ENCODE peak calls at places on chromosomes 16 and 17, in five cellular contexts. P, Q, L, J and Z are unnamed samples.

GRCh38 chr17:16026895-16027294 is 27.3 kb downstream of the TTC19 start:
- DNase-seq in P (no peak), Q (no peak), L (no peak), J (no peak), Z (no peak)

GRCh38 chr17:28861393-28862203 is 6.8 kb downstream of the ERAL1 start:
- DNase-seq in P (no peak), Q (no peak), L (no peak), J (no peak), Z (no peak)

GRCh38 chr17:36755586-36755985 is 154.2 kb downstream of the MRM1 start:
- DNase-seq in P (no peak), Q (no peak), L (peak), J (no peak), Z (peak)

GRCh38 chr16:64437706-64438329 is 684.0 kb downstream of the CDH11 start:
- DNase-seq in P (no peak), Q (no peak), L (no peak), J (no peak), Z (no peak)

GRCh38 chr16:75192606-75193264 is 14.2 kb downstream of the CTRB2 start:
- DNase-seq in P (no peak), Q (no peak), L (no peak), J (no peak), Z (no peak)

GRCh38 chr17:57566724-57567123 is 178.4 kb downstream of the CCDC182 start:
- DNase-seq in P (no peak), Q (no peak), L (no peak), J (no peak), Z (no peak)

GRCh38 chr16:23803591-23804123 is 32.1 kb upstream of the PRKCB start:
- DNase-seq in P (peak), Q (peak), L (peak), J (peak), Z (peak)

GRCh38 chr16:86823895-86824671 is 245.7 kb downstream of the FOXL1 start:
- DNase-seq in P (peak), Q (peak), L (peak), J (no peak), Z (no peak)

GRCh38 chr16:46658925-46659324 is 30.1 kb downstream of the VPS35 start:
- DNase-seq in P (no peak), Q (peak), L (no peak), J (no peak), Z (peak)

GRCh38 chr16:57985204-57986121 is 14.5 kb upstream of the CNGB1 start:
- DNase-seq in P (no peak), Q (no peak), L (no peak), J (no peak), Z (peak)

GRCh38 chr16:2752850-2753522 is 548 bp downstream of the SRRM2 start:
- DNase-seq in P (peak), Q (peak), L (peak), J (peak), Z (peak)

GRCh38 chr17:78129385-78130079 is 977 bp upstream of the TMC6 start:
- DNase-seq in P (no peak), Q (no peak), L (no peak), J (no peak), Z (no peak)

GRCh38 chr17:38844261-38844757 is 9.2 kb downstream of the RPL23 start:
- DNase-seq in P (no peak), Q (no peak), L (no peak), J (peak), Z (no peak)

GRCh38 chr17:28827672-28828071 is 14.9 kb downstream of the FAM222B start:
- DNase-seq in P (no peak), Q (no peak), L (no peak), J (no peak), Z (no peak)

GRCh38 chr17:76034433-76035185 is 7.5 kb upstream of the EVPL start:
- DNase-seq in P (no peak), Q (no peak), L (no peak), J (no peak), Z (no peak)
- TF ChIP-seq CTCF in P (no peak), Q (no peak), L (no peak), J (no peak), Z (no peak)

GRCh38 chr17:51643702-51644490 is 383.6 kb downstream of the UTP18 start:
- DNase-seq in P (no peak), Q (no peak), L (no peak), J (no peak), Z (no peak)

GRCh38 chr17:51638909-51639308 is 378.6 kb downstream of the UTP18 start:
- DNase-seq in P (no peak), Q (no peak), L (no peak), J (no peak), Z (no peak)

GRCh38 chr17:51636291-51636690 is 375.9 kb downstream of the UTP18 start:
- DNase-seq in P (no peak), Q (no peak), L (no peak), J (no peak), Z (no peak)

GRCh38 chr17:51641999-51642398 is 381.7 kb downstream of the UTP18 start:
- DNase-seq in P (no peak), Q (no peak), L (no peak), J (no peak), Z (no peak)

DNA sequence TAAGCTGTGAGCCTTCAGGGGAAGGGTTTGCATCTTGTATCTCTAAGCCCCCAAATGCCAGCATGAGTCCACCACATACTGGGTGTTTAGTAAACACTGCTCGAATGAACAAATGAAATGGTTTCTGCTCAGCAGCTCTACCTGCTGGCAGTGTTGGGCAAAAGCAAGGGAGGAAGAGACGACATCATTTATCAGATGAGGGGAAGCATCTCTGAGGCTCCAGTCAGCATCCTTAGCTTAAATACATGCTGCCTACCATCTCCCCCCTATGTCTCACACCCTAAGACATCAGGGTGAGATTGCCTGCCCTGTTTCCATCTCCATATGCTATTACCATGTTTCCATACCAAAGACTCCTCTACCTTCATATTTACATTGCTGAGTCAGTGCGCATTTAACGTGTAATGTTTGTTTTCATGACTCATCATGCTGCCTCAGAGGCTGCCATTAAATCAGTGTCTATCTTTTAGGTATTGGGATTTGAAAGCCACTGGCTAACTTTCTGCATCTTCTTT is 379.8 kb downstream of the UTP18 start:
- DNase-seq in P (no peak), Q (no peak), L (no peak), J (no peak), Z (peak)
- TF ChIP-seq CTCF in P (no peak), Q (no peak), L (no peak), J (no peak), Z (peak)

GRCh38 chr17:72387487-72387886 is 266.7 kb downstream of the SOX9 start:
- DNase-seq in P (peak), Q (no peak), L (peak), J (no peak), Z (no peak)

GRCh38 chr17:72387969-72388368 is 267.1 kb downstream of the SOX9 start:
- DNase-seq in P (peak), Q (no peak), L (no peak), J (no peak), Z (no peak)

GRCh38 chr17:72386619-72387237 is 265.9 kb downstream of the SOX9 start:
- DNase-seq in P (no peak), Q (no peak), L (no peak), J (no peak), Z (no peak)

GRCh38 chr17:72390675-72391501 is 270.1 kb downstream of the SOX9 start:
- DNase-seq in P (peak), Q (no peak), L (peak), J (no peak), Z (no peak)

GRCh38 chr17:72388765-72389473 is 268.1 kb downstream of the SOX9 start:
- DNase-seq in P (no peak), Q (no peak), L (no peak), J (no peak), Z (no peak)
- TF ChIP-seq CTCF in P (peak), Q (no peak), L (no peak), J (peak), Z (peak)

GRCh38 chr17:62739666-62740065 is 68.4 kb downstream of the MARCHF10 start:
- DNase-seq in P (no peak), Q (no peak), L (no peak), J (no peak), Z (no peak)

GRCh38 chr17:62741290-62741689 is 66.8 kb downstream of the MARCHF10 start:
- DNase-seq in P (no peak), Q (no peak), L (no peak), J (no peak), Z (peak)

GRCh38 chr17:62744259-62744658 is 63.9 kb downstream of the MARCHF10 start:
- DNase-seq in P (no peak), Q (no peak), L (no peak), J (no peak), Z (no peak)

GRCh38 chr17:62737513-62737912 is 70.6 kb downstream of the MARCHF10 start:
- DNase-seq in P (no peak), Q (no peak), L (no peak), J (no peak), Z (no peak)

DNA sequence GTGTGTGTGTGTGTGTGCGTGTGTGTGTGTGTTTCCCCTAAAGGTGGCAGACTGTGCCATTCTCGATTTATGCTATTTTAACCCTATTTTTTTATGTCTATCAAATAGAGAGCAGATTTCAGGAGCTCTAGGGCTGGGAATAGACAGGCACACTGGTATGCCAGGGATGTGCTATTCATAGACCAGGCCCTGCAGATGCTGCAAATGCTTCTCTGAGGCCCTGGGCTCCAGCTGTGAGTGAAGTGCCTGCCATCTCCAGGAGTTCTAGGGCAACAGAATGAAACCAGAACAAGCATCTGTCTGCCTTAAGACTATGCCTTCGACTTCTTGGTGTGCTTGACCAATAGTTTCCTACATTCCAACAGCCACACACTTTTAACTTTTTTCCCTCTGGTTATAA is 68.0 kb downstream of the MARCHF10 start:
- DNase-seq in P (peak), Q (no peak), L (no peak), J (no peak), Z (no peak)
- TF ChIP-seq CTCF in P (no peak), Q (no peak), L (no peak), J (no peak), Z (no peak)

GRCh38 chr16:17211797-17212196 is 259.0 kb downstream of the XYLT1 start:
- DNase-seq in P (no peak), Q (no peak), L (no peak), J (no peak), Z (peak)
- TF ChIP-seq CTCF in P (peak), Q (no peak), L (no peak), J (no peak), Z (peak)

DNA sequence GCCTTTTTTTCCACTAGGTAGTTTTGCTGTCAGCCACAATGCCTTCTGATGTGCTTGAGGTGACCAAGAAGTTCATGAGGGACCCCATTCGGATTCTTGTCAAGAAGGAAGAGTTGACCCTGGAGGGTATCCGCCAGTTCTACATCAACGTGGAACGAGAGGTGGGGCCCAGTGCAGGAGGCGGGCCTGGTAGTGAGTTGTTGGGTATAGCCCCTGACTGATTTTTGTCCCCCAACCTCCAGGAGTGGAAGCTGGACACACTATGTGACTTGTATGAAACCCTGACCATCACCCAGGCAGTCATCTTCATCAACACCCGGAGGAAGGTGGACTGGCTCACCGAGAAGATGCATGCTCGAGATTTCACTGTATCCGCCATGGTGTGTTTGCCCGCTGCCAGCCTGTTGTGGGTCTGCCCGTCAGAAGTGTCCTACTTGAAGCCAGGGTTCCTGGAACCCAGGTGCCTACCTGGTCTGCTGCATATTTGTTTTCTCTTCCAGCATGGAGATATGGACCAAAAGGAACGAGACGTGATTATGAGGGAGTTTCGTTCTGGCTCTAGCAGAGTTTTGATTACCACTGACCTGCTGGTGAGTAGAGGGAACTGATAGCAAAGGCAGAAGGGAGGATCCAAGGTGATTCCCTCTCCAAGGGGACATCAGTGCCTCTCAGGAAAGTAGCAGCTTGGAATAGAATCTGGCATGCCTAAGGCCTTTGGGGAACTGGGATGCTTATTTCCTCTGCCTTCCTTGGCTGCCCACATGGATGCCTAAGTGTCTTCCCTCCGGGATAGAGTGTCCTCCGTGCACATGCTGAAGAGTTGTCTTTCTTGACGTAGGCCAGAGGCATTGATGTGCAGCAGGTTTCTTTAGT is 1.9 kb upstream of the CD68 start:
- DNase-seq in P (no peak), Q (no peak), L (no peak), J (no peak), Z (no peak)
- TF ChIP-seq CTCF in P (no peak), Q (no peak), L (no peak), J (no peak), Z (no peak)

GRCh38 chr16:53078765-53079484 is 24.1 kb downstream of the CHD9 start:
- DNase-seq in P (peak), Q (no peak), L (no peak), J (no peak), Z (no peak)
- TF ChIP-seq CTCF in P (no peak), Q (no peak), L (no peak), J (no peak), Z (no peak)